ENCODE peak calls at places on chromosome 14, in four cellular contexts. Y, D, H and C are unnamed samples.

GRCh38 chr14:61694039-61694438 is 1.3 kb upstream of the HIF1A start:
- DNase-seq in D (no peak), H (no peak), Y (no peak), C (no peak)

GRCh38 chr14:22547309-22547947 is 41.6 kb downstream of the DAD1 start:
- DNase-seq in H (no peak), D (no peak), Y (no peak), C (no peak)

GRCh38 chr14:21057803-21058675 is at the start of gene RNASE8:
- DNase-seq in Y (no peak), H (no peak), D (no peak), C (no peak)

GRCh38 chr14:96592591-96593388 is 90.6 kb downstream of the PAPOLA start:
- DNase-seq in D (peak), H (peak), Y (peak), C (no peak)

GRCh38 chr14:35506927-35507326 is 27.0 kb upstream of the INSM2 start:
- DNase-seq in H (no peak), Y (no peak), D (no peak), C (no peak)

GRCh38 chr14:104266643-104267575 is 128.5 kb downstream of the KIF26A start:
- DNase-seq in H (no peak), D (no peak), Y (peak), C (no peak)

GRCh38 chr14:88553886-88554457 is 835 bp downstream of the PTPN21 start:
- DNase-seq in Y (no peak), H (no peak), D (no peak), C (peak)

GRCh38 chr14:68135566-68135965 is 316.0 kb downstream of the RAD51B start:
- DNase-seq in D (no peak), H (no peak), Y (no peak), C (no peak)

GRCh38 chr14:91910201-91910600 is 37.3 kb downstream of the FBLN5 start:
- DNase-seq in D (no peak), Y (no peak), H (no peak), C (no peak)

GRCh38 chr14:66403183-66403582 is 83.0 kb upstream of the CCDC196 start:
- DNase-seq in D (no peak), Y (no peak), H (peak), C (peak)

GRCh38 chr14:100896369-100897060 is 7.0 kb downstream of the RTL1 start:
- DNase-seq in D (no peak), H (no peak), Y (peak), C (no peak)

GRCh38 chr14:65359503-65359902 is 53.0 kb upstream of the FUT8 start:
- DNase-seq in Y (no peak), H (no peak), D (no peak), C (no peak)

GRCh38 chr14:33897382-33897781 is 53.5 kb downstream of the EGLN3 start:
- DNase-seq in D (no peak), Y (no peak), H (no peak), C (no peak)

GRCh38 chr14:50008562-50009355 is 107.6 kb downstream of the VCPKMT start:
- DNase-seq in Y (no peak), H (no peak), D (no peak), C (no peak)

GRCh38 chr14:37859177-37859576 is 263.7 kb downstream of the TTC6 start:
- DNase-seq in H (no peak), Y (no peak), D (no peak), C (no peak)

GRCh38 chr14:38210587-38211257 is 3.0 kb downstream of the SSTR1 start:
- DNase-seq in H (no peak), D (no peak), Y (peak), C (no peak)

GRCh38 chr14:54796961-54797360 is 105.7 kb downstream of the GCH1 start:
- DNase-seq in D (no peak), H (no peak), Y (no peak), C (no peak)

GRCh38 chr14:100530270-100531072 is 56.7 kb downstream of the BEGAIN start:
- DNase-seq in Y (peak), H (no peak), D (peak), C (no peak)

GRCh38 chr14:30389134-30389900 is 169.6 kb upstream of the G2E3 start:
- DNase-seq in D (no peak), H (no peak), Y (no peak), C (no peak)